ENCODE peak calls at places on chromosomes 7 and 10, in four cellular contexts. C is Daoy, V is colonic mucosa, E is thyroid gland. P is an unnamed sample.

GRCh38 chr10:114482915-114483314 is 78.6 kb upstream of the AFAP1L2 start:
- DNase-seq in C (no peak), V (no peak), E (peak), P (no peak)

GRCh38 chr7:150322833-150323681 is at the start of the genes ACTR3C and LRRC61:
- DNase-seq in C (no peak), V (peak), E (peak), P (peak)

GRCh38 chr7:3965794-3966395 is 664.8 kb downstream of the SDK1 start:
- DNase-seq in C (no peak), V (no peak), E (no peak), P (no peak)

GRCh38 chr7:30971840-30972563 is 8.2 kb downstream of the GHRHR start:
- DNase-seq in C (no peak), V (no peak), E (no peak), P (no peak)

GRCh38 chr10:4344544-4344994 is 481.4 kb upstream of the AKR1E2 start:
- DNase-seq in C (peak), V (no peak), E (peak), P (no peak)

GRCh38 chr10:132964231-132964630 is 21.9 kb upstream of the CFAP46 start:
- DNase-seq in C (no peak), V (no peak), E (no peak), P (no peak)

GRCh38 chr10:46560381-46560780 is 3.9 kb upstream of the GPRIN2 start:
- DNase-seq in C (no peak), V (no peak), E (no peak), P (no peak)

GRCh38 chr10:48745662-48746245 is 61.1 kb downstream of the WDFY4 start:
- DNase-seq in C (no peak), V (no peak), E (no peak), P (no peak)

GRCh38 chr10:5105626-5106025 is 11.4 kb downstream of the AKR1C3 start:
- DNase-seq in C (no peak), V (no peak), E (peak), P (no peak)

GRCh38 chr10:101018118-101018599 is 12.8 kb downstream of the PDZD7 start:
- DNase-seq in C (no peak), V (no peak), E (no peak), P (no peak)

GRCh38 chr10:30704016-30704600 is 74.6 kb upstream of the LYZL2 start:
- DNase-seq in C (no peak), V (no peak), E (no peak), P (no peak)

GRCh38 chr7:74027124-74027682 is 770 bp upstream of the ELN start:
- DNase-seq in C (no peak), V (no peak), E (no peak), P (no peak)

GRCh38 chr7:20352573-20353304 is 22.0 kb downstream of the ITGB8 start:
- DNase-seq in C (peak), V (no peak), E (no peak), P (no peak)

GRCh38 chr10:5655003-5655600 is 11.3 kb downstream of the ASB13 start:
- DNase-seq in C (no peak), V (peak), E (no peak), P (no peak)

GRCh38 chr10:132355754-132356153 is 23.8 kb downstream of the LRRC27 start:
- DNase-seq in C (no peak), V (no peak), E (no peak), P (no peak)

GRCh38 chr7:150406565-150407421 is 27.7 kb downstream of the ZNF775 start:
- DNase-seq in C (peak), V (peak), E (peak), P (peak)

GRCh38 chr7:2955177-2955768 is 88.4 kb downstream of the CARD11 start:
- DNase-seq in C (no peak), V (no peak), E (no peak), P (peak)

GRCh38 chr7:44386139-44386913 is 60.9 kb upstream of the CAMK2B start:
- DNase-seq in C (peak), V (peak), E (peak), P (no peak)

GRCh38 chr10:13939391-13939790 is 352.6 kb downstream of the PRPF18 start:
- DNase-seq in C (no peak), V (no peak), E (no peak), P (no peak)

GRCh38 chr7:100400656-100401055 is 27.4 kb downstream of the PILRA start:
- DNase-seq in C (peak), V (no peak), E (peak), P (peak)

GRCh38 chr7:72391821-72392377 is 20.2 kb downstream of the CALN1 start:
- DNase-seq in C (no peak), V (no peak), E (no peak), P (no peak)

GRCh38 chr7:43044521-43044920 is 67.9 kb upstream of the HECW1 start:
- DNase-seq in C (no peak), V (no peak), E (no peak), P (no peak)

GRCh38 chr7:668139-668871 is 58.2 kb upstream of the DNAAF5 start:
- DNase-seq in C (no peak), V (no peak), E (peak), P (no peak)

GRCh38 chr7:47596502-47597202 is 14.7 kb upstream of the TNS3 start:
- DNase-seq in C (peak), V (no peak), E (peak), P (no peak)

GRCh38 chr10:106648534-106649481 is 515.7 kb downstream of the SORCS1 start:
- DNase-seq in C (no peak), V (no peak), E (no peak), P (no peak)

GRCh38 chr10:1374501-1374900 is 318.3 kb downstream of the WDR37 start:
- DNase-seq in C (peak), V (peak), E (no peak), P (no peak)

P was measured in OCI-M1.